ENCODE peak calls at places on chromosomes 5 and 9, in four cellular contexts. R is K562, F is HepG2, T is GM12878. N is an unnamed sample.

GRCh38 chr5:57698785-57699184 is 216.2 kb upstream of the ACTBL2 start:
- DNase-seq in R (no peak), F (peak), T (no peak), N (no peak)

GRCh38 chr5:7856855-7857254 is 5.9 kb upstream of the CFAP90 start:
- DNase-seq in R (peak), F (peak), T (no peak), N (peak)

GRCh38 chr9:82565188-82565966 is 497.6 kb downstream of the RASEF start:
- DNase-seq in R (no peak), F (no peak), T (no peak), N (no peak)

GRCh38 chr5:176388341-176389113 is at the start of the genes HIGD2A and NOP16:
- DNase-seq in R (peak), F (peak), T (peak), N (peak)

GRCh38 chr5:177429248-177430045 is 3.0 kb downstream of the GRK6 start:
- DNase-seq in R (peak), F (no peak), T (peak), N (no peak)

GRCh38 chr5:98906756-98907355 is 22.0 kb downstream of the CHD1 start:
- DNase-seq in R (no peak), F (no peak), T (no peak), N (no peak)

GRCh38 chr5:177592905-177593304 is 902 bp downstream of the TMED9 start:
- DNase-seq in R (no peak), F (no peak), T (no peak), N (no peak)

GRCh38 chr9:133427658-133428348 is 5.6 kb downstream of the ADAMTS13 start:
- DNase-seq in R (no peak), F (peak), T (no peak), N (no peak)

GRCh38 chr5:31235381-31235780 is 41.9 kb downstream of the CDH6 start:
- DNase-seq in R (no peak), F (no peak), T (no peak), N (no peak)

GRCh38 chr9:99565203-99565602 is 256.5 kb upstream of the NR4A3 start:
- DNase-seq in R (no peak), F (no peak), T (no peak), N (no peak)

GRCh38 chr5:89998505-89998904 is 411.1 kb downstream of the CETN3 start:
- DNase-seq in R (no peak), F (no peak), T (no peak), N (no peak)

GRCh38 chr5:107522456-107522855 is 148.3 kb downstream of the EFNA5 start:
- DNase-seq in R (no peak), F (no peak), T (no peak), N (no peak)

GRCh38 chr5:81717815-81718214 is 33.1 kb downstream of the SSBP2 start:
- DNase-seq in R (no peak), F (no peak), T (no peak), N (no peak)

GRCh38 chr5:81719743-81720142 is 31.2 kb downstream of the SSBP2 start:
- DNase-seq in R (no peak), F (no peak), T (no peak), N (no peak)

GRCh38 chr5:81721049-81721448 is 29.8 kb downstream of the SSBP2 start:
- DNase-seq in R (no peak), F (no peak), T (no peak), N (no peak)

GRCh38 chr5:81718300-81718699 is 32.6 kb downstream of the SSBP2 start:
- DNase-seq in R (peak), F (no peak), T (no peak), N (no peak)

GRCh38 chr5:81717221-81717620 is 33.7 kb downstream of the SSBP2 start:
- DNase-seq in R (no peak), F (no peak), T (no peak), N (no peak)
- TF ChIP-seq CBFB in R (no peak), F (no peak), T (no peak), N (no peak)

GRCh38 chr9:92746567-92747458 is 17.8 kb downstream of the BICD2 start:
- DNase-seq in R (no peak), F (peak), T (no peak), N (no peak)
- TF ChIP-seq TCF7 in R (no peak), F (no peak), T (no peak), N (no peak)

DNA sequence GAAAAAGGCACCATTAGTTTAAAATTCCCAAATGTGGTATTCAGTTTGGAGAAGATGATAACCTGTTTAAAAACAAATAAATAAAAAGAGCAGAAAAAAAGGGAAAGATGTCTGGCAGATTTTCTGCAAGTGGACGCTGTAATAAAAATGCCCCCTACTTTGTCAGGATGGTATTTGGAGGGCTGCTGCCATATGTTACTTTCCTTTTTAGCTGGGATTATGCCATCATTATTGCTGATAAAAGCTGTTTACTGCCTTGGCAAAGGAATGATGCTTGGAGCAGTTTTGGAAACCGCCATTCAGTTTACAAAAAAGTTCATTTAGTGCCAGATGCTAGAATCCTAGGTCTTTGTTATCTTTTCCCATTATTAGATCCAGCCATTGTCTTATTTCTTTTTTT is 104.8 kb downstream of the PBX3 start:
- DNase-seq in R (no peak), F (no peak), T (no peak), N (no peak)
- TF ChIP-seq CBFB in R (no peak), F (no peak), T (no peak), N (no peak)

GRCh38 chr5:180380856-180381255 is 27.7 kb upstream of the GFPT2 start:
- DNase-seq in R (no peak), F (no peak), T (no peak), N (no peak)

GRCh38 chr5:180382926-180383325 is 29.8 kb upstream of the GFPT2 start:
- DNase-seq in R (no peak), F (no peak), T (no peak), N (no peak)

GRCh38 chr5:180380441-180380840 is 27.3 kb upstream of the GFPT2 start:
- DNase-seq in R (no peak), F (no peak), T (no peak), N (no peak)

GRCh38 chr5:180381851-180382480 is 28.8 kb upstream of the GFPT2 start:
- DNase-seq in R (no peak), F (no peak), T (no peak), N (no peak)

DNA sequence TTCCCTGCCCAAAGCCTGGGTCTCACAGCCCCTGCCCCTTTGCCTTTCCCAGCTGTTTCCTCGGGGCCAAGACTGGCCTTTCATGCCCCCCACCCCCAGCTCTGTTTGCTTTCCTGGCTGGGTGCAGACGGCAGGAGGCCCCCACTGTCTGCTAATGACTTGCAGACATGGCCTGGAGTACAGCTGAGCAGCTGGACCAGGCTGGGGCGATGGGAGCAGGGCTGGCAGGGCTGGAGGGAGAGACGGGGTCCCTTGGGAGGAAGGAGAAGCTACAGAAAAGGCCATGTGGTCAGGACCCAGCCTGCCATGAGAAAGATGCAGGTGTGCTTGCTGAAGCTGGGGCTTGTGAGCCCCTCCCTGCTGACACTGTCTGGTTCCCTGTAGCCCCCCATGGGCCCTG is 28.3 kb upstream of the GFPT2 start:
- DNase-seq in R (no peak), F (no peak), T (no peak), N (no peak)
- TF ChIP-seq TCF7 in R (no peak), F (no peak), T (no peak), N (no peak)

GRCh38 chr9:120892748-120893584 is 16.0 kb upstream of the PHF19 start:
- DNase-seq in R (peak), F (no peak), T (no peak), N (no peak)
- TF ChIP-seq CBFB in R (no peak), F (no peak), T (peak), N (no peak)

GRCh38 chr9:35729101-35729500 is 2.9 kb downstream of the TLN1 start:
- DNase-seq in R (no peak), F (no peak), T (no peak), N (no peak)

GRCh38 chr9:35730486-35730854 is 1.5 kb downstream of the TLN1 start:
- DNase-seq in R (no peak), F (no peak), T (no peak), N (no peak)

GRCh38 chr9:35731415-35732184 is 395 bp downstream of the TLN1 start:
- DNase-seq in R (peak), F (peak), T (no peak), N (no peak)

GRCh38 chr9:35728041-35728971 is 3.7 kb downstream of the TLN1 start:
- DNase-seq in R (peak), F (peak), T (no peak), N (peak)

GRCh38 chr9:35729700-35730485 is 2.1 kb downstream of the TLN1 start:
- DNase-seq in R (peak), F (peak), T (no peak), N (peak)
- TF ChIP-seq TCF7 in R (no peak), F (no peak), T (no peak), N (no peak)

N was measured in WTC11.